ENCODE peak calls at places on chromosomes 4 and X, in seven cellular contexts. P is PC-3, Y is H9, L is neural progenitor cell, A is GM12878, R is astrocyte, W is GM23338. N is an unnamed sample.
A peak's percentile ranks its signal among the peaks of the same experiment; 100 is the strongest.

GRCh38 chrX:43333543-43333942 is 322.6 kb upstream of the MAOA start:
- DNase-seq in A (no peak), W (peak; percentile 30), R (no peak), L (no peak), Y (no peak), P (no peak), N (no peak)

GRCh38 chr4:140085062-140085622 is 68.8 kb downstream of the MAML3 start:
- DNase-seq in P (peak; percentile 80), L (no peak), A (no peak), W (no peak), Y (no peak), R (no peak), N (no peak)

GRCh38 chr4:169604131-169604900 is 8.1 kb downstream of the NEK1 start:
- DNase-seq in A (no peak), W (no peak), P (peak; percentile 67), R (peak; percentile 79), Y (no peak), L (no peak), N (no peak)

GRCh38 chrX:38285649-38286048 is 41.7 kb downstream of the RPGR start:
- DNase-seq in P (no peak), A (no peak), R (no peak), L (no peak), W (no peak), Y (no peak), N (no peak)

GRCh38 chr4:14749910-14750309 is 252.4 kb upstream of the CPEB2 start:
- DNase-seq in Y (peak; percentile 46), R (peak; percentile 1), L (peak; percentile 35), W (peak; percentile 30), A (no peak), P (peak; percentile 60), N (no peak)

GRCh38 chrX:40868868-40869267 is 133.5 kb upstream of the MED14 start:
- DNase-seq in P (no peak), A (no peak), R (no peak), W (no peak), Y (no peak), L (no peak), N (no peak)

GRCh38 chr4:139200102-139200501 is 23.1 kb upstream of the ELF2 start:
- DNase-seq in P (no peak), W (no peak), R (no peak), Y (no peak), A (no peak), L (no peak), N (no peak)

GRCh38 chr4:48215977-48216376 is 53.7 kb downstream of the TEC start:
- DNase-seq in R (no peak), L (no peak), W (no peak), A (no peak), Y (no peak), P (no peak), N (no peak)

GRCh38 chr4:163603246-163603645 is 108.8 kb downstream of the TMA16 start:
- DNase-seq in Y (no peak), R (peak; percentile 12), W (no peak), A (no peak), P (no peak), L (no peak), N (no peak)

GRCh38 chr4:1291091-1291490 is 1.4 kb downstream of the MAEA start:
- DNase-seq in Y (peak; percentile 17), W (no peak), L (no peak), A (no peak), R (no peak), P (no peak), N (no peak)

GRCh38 chrX:19715711-19716638 is 171.4 kb downstream of the SH3KBP1 start:
- DNase-seq in R (no peak), W (no peak), P (no peak), L (no peak), A (no peak), Y (no peak), N (no peak)

GRCh38 chrX:153882086-153882498 is 3.9 kb downstream of the L1CAM start:
- DNase-seq in Y (no peak), W (no peak), R (no peak), A (no peak), L (no peak), P (no peak), N (no peak)

GRCh38 chr4:20251061-20251795 is 477 bp upstream of the SLIT2 start:
- DNase-seq in R (no peak), A (no peak), P (peak; percentile 13), W (no peak), Y (no peak), L (no peak), N (no peak)

GRCh38 chr4:175290401-175290800 is 372.2 kb downstream of the ADAM29 start:
- DNase-seq in P (peak; percentile 30), A (no peak), L (no peak), R (peak; percentile 62), Y (no peak), W (no peak), N (no peak)

GRCh38 chr4:180610317-180610716 is 1632.9 kb upstream of the TENM3 start:
- DNase-seq in A (no peak), L (no peak), Y (no peak), W (no peak), P (peak; percentile 13), R (peak; percentile 51), N (no peak)

GRCh38 chr4:122744229-122744628 is 11.7 kb downstream of the BBS12 start:
- DNase-seq in P (no peak), W (no peak), R (peak; percentile 10), L (no peak), Y (no peak), A (no peak), N (no peak)

GRCh38 chr4:122742933-122743829 is 10.7 kb downstream of the BBS12 start:
- DNase-seq in Y (no peak), L (no peak), A (no peak), P (no peak), R (no peak), W (no peak), N (no peak)

GRCh38 chr4:122747068-122747467 is 14.6 kb downstream of the BBS12 start:
- DNase-seq in A (no peak), R (no peak), L (no peak), Y (no peak), P (no peak), W (no peak), N (no peak)

GRCh38 chr4:122747883-122748282 is 15.4 kb downstream of the BBS12 start:
- DNase-seq in P (peak; percentile 41), A (no peak), R (peak; percentile 64), Y (no peak), W (no peak), L (no peak), N (no peak)

DNA sequence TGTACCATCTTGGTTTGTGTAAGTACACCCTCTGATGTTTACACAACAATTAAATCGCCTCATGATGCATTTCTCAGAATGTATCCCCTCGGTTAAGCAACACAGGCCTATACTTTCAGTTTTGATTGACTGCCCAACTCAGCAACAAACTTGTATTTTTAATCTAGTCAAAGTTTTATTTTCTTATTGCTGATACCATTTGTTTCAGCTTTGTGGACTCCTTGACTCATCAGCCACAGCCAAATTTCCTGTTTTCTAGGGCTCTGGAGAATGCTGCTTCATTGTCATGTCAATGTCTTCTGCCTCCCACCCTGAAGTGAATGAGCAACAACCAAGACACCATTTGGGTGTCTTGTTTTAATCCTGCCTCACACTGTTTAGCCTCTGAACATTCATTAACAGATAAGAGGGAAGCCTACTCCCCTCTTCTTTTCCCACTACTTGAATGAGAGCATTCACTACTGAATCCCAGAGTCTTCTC is 14.0 kb downstream of the BBS12 start:
- DNase-seq in L (no peak), W (peak; percentile 31), Y (no peak), P (no peak), A (no peak), R (no peak), N (no peak)
- H3K4me2 ChIP-seq in L (no peak overlapping the region), W (no peak overlapping the region), Y (no peak overlapping the region), P (no peak overlapping the region), A (no peak overlapping the region), R (no peak overlapping the region), N (no peak overlapping the region)

GRCh38 chr4:101187837-101188236 is 159.5 kb downstream of the PPP3CA start:
- DNase-seq in Y (no peak), L (no peak), R (no peak), P (peak; percentile 56), W (no peak), A (no peak), N (no peak)
- TF ChIP-seq CTCF in Y (peak; percentile 18), L (no peak), R (peak; percentile 14), P (peak; percentile 63), W (no peak), A (peak; percentile 4), N (peak; percentile 36)

GRCh38 chr4:18241744-18242143 is 220.2 kb upstream of the LCORL start:
- DNase-seq in A (no peak), P (no peak), W (no peak), Y (no peak), L (no peak), R (no peak), N (no peak)

GRCh38 chr4:18248611-18249010 is 227.1 kb upstream of the LCORL start:
- DNase-seq in Y (no peak), P (no peak), R (no peak), W (no peak), A (no peak), L (no peak), N (no peak)

GRCh38 chr4:18250564-18250963 is 229.0 kb upstream of the LCORL start:
- DNase-seq in P (no peak), L (no peak), Y (no peak), A (no peak), R (no peak), W (no peak), N (no peak)

GRCh38 chr4:18247189-18247588 is 225.6 kb upstream of the LCORL start:
- DNase-seq in A (no peak), L (no peak), P (no peak), R (no peak), W (no peak), Y (no peak), N (no peak)
- H3K4me1 ChIP-seq in A (no peaks in the 10 kb centered on the region), L (no peaks in the 10 kb centered on the region), P (no peaks in the 10 kb centered on the region), R (no peaks in the 10 kb centered on the region), W (no peaks in the 10 kb centered on the region), Y (no peaks in the 10 kb centered on the region), N (no peaks in the 10 kb centered on the region)

GRCh38 chrX:100635040-100635439 is 1.6 kb downstream of the TSPAN6 start:
- DNase-seq in L (no peak), P (no peak), A (no peak), R (no peak), W (no peak), Y (no peak), N (no peak)

GRCh38 chrX:100635989-100636320 is 651 bp downstream of the TSPAN6 start:
- DNase-seq in L (no peak), A (no peak), W (peak; percentile 38), P (no peak), R (no peak), Y (no peak), N (no peak)

GRCh38 chrX:100642296-100642695 is 1.7 kb upstream of the SRPX2 start:
- DNase-seq in P (peak; percentile 44), R (no peak), Y (no peak), W (peak; percentile 31), A (no peak), L (no peak), N (no peak)

DNA sequence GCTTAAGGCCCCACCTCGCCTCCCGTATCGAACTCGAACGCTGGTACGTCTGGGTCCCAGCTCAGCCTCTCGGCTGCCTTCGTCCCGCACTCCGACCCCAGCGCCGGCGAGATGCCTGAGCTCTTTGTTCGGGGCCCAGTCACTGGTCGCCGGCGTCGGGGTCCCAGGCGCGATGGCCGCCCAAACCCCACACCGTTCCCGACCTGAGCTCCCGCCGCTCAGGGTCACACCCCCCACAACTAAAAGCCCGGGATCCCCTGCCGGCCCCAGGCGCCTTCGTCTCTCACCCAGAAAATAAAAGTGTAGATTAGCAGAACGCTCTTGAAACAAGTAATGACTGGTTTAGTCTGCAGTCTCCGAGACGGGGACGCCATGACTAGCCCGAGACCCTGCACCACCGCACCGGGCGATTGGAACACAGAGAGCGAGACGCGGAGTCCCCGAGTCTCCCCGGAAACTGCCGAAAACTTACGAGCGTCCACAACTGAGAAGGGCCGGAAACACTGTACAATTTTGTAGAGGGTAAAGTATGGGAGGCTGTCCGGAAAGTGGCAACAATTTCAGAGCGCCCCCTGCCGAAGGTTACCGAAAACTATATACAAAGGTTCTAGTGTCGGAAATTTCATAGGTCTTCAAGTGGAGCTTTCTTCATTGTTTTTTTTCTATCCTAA is at the start of gene TSPAN6:
- DNase-seq in Y (peak; percentile 72), A (no peak), L (peak; percentile 87), P (peak; percentile 91), R (peak; percentile 72), W (peak; percentile 87), N (no peak)
- H3K4me2 ChIP-seq in Y (peak within 1 kb of the TSS; percentile 51), A (no peak within 1 kb of the TSS), L (peak within 1 kb of the TSS; percentile 84), P (peak within 1 kb of the TSS; percentile 91), R (peak within 1 kb of the TSS; percentile 94), W (peak within 1 kb of the TSS; percentile 83), N (no peak within 1 kb of the TSS)

N was measured in DND-41.